ENCODE peak calls at places on chromosomes 7 and 10, in six cellular contexts. T is OCI-LY7; H is IMR-90; I is HCT116; V is DND-41; A is CD8-positive, alpha-beta T cell. X is an unnamed sample. For H3K4me1, the result is how much of the 10 kb centered on the place peaks cover.

GRCh38 chr10:120735773-120736371 is 115.3 kb upstream of the WDR11 start:
- DNase-seq in T (peak), H (peak), I (peak), V (no peak), A (no peak), X (peak)

GRCh38 chr10:132395704-132396494 is 1.1 kb upstream of the PWWP2B start:
- DNase-seq in T (no peak), H (no peak), I (no peak), V (no peak), A (peak), X (peak)

GRCh38 chr7:110043514-110043913 is 1047.4 kb upstream of the LRRN3 start:
- DNase-seq in T (no peak), H (peak), I (no peak), V (no peak), A (no peak), X (no peak)

GRCh38 chr7:82926477-82926876 is 236.2 kb downstream of the PCLO start:
- DNase-seq in T (peak), H (no peak), I (no peak), V (no peak), A (no peak), X (no peak)

GRCh38 chr10:88194041-88194887 is 330.8 kb downstream of the PTEN start:
- DNase-seq in T (no peak), H (peak), I (peak), V (peak), A (peak), X (peak)

GRCh38 chr10:75910032-75910431 is 478.6 kb downstream of the LRMDA start:
- DNase-seq in T (no peak), H (peak), I (no peak), V (no peak), A (no peak), X (peak)

GRCh38 chr7:123747089-123747488 is 1.7 kb downstream of the WASL start:
- DNase-seq in T (peak), H (no peak), I (no peak), V (no peak), A (no peak), X (peak)

GRCh38 chr7:150784120-150784736 is 15.9 kb downstream of the TMEM176B start:
- DNase-seq in T (no peak), H (no peak), I (no peak), V (no peak), A (no peak), X (no peak)

GRCh38 chr10:5587151-5588079 is 62.7 kb downstream of the CALML3 start:
- DNase-seq in T (no peak), H (no peak), I (no peak), V (no peak), A (no peak), X (no peak)

GRCh38 chr7:24825315-24825917 is 68.2 kb upstream of the GSDME start:
- DNase-seq in T (no peak), H (no peak), I (no peak), V (no peak), A (no peak), X (peak)

GRCh38 chr10:70954777-70955176 is 66.4 kb upstream of the PCBD1 start:
- DNase-seq in T (no peak), H (no peak), I (no peak), V (no peak), A (no peak), X (no peak)

GRCh38 chr10:70954373-70954772 is 66.0 kb upstream of the PCBD1 start:
- DNase-seq in T (no peak), H (no peak), I (no peak), V (no peak), A (no peak), X (no peak)

GRCh38 chr10:70952921-70953320 is 64.6 kb upstream of the PCBD1 start:
- DNase-seq in T (no peak), H (no peak), I (no peak), V (no peak), A (no peak), X (no peak)

GRCh38 chr10:70950062-70950461 is 61.7 kb upstream of the PCBD1 start:
- DNase-seq in T (no peak), H (no peak), I (no peak), V (no peak), A (no peak), X (no peak)

GRCh38 chr10:70952446-70952845 is 64.1 kb upstream of the PCBD1 start:
- DNase-seq in T (no peak), H (no peak), I (no peak), V (no peak), A (no peak), X (no peak)
- H3K4me1 ChIP-seq in T (under half), H (under half), I (under half), V (under half), A (under half), X (under half)

GRCh38 chr10:71920540-71921318 is 43.5 kb upstream of the CHST3 start:
- DNase-seq in T (no peak), H (no peak), I (no peak), V (no peak), A (no peak), X (peak)

GRCh38 chr10:71923138-71923692 is 41.0 kb upstream of the CHST3 start:
- DNase-seq in T (no peak), H (no peak), I (no peak), V (no peak), A (no peak), X (no peak)

GRCh38 chr10:71921319-71922027 is 42.7 kb upstream of the CHST3 start:
- DNase-seq in T (no peak), H (no peak), I (no peak), V (no peak), A (no peak), X (peak)

GRCh38 chr10:71916827-71917226 is 47.4 kb upstream of the CHST3 start:
- DNase-seq in T (peak), H (no peak), I (no peak), V (no peak), A (no peak), X (no peak)

GRCh38 chr10:71918992-71919391 is 45.2 kb upstream of the CHST3 start:
- DNase-seq in T (no peak), H (no peak), I (no peak), V (no peak), A (no peak), X (no peak)
- H3K4me1 ChIP-seq in T (under half), H (under half), I (under half), V (under half), A (under half), X (under half)

GRCh38 chr7:74478671-74479065 is 25.0 kb downstream of the GTF2IRD1 start:
- DNase-seq in T (no peak), H (no peak), I (no peak), V (no peak), A (no peak), X (no peak)

GRCh38 chr7:74480861-74481417 is 27.2 kb downstream of the GTF2IRD1 start:
- DNase-seq in T (no peak), H (peak), I (no peak), V (no peak), A (no peak), X (peak)

GRCh38 chr7:74477188-74477587 is 23.5 kb downstream of the GTF2IRD1 start:
- DNase-seq in T (no peak), H (no peak), I (no peak), V (no peak), A (no peak), X (no peak)

GRCh38 chr7:74479961-74480829 is 26.5 kb downstream of the GTF2IRD1 start:
- DNase-seq in T (no peak), H (peak), I (no peak), V (no peak), A (no peak), X (peak)

GRCh38 chr7:74479066-74479781 is 25.5 kb downstream of the GTF2IRD1 start:
- DNase-seq in T (no peak), H (peak), I (no peak), V (no peak), A (no peak), X (peak)
- H3K4me1 ChIP-seq in T (under half), H (half or more), I (half or more), V (under half), A (under half), X (half or more)

DNA sequence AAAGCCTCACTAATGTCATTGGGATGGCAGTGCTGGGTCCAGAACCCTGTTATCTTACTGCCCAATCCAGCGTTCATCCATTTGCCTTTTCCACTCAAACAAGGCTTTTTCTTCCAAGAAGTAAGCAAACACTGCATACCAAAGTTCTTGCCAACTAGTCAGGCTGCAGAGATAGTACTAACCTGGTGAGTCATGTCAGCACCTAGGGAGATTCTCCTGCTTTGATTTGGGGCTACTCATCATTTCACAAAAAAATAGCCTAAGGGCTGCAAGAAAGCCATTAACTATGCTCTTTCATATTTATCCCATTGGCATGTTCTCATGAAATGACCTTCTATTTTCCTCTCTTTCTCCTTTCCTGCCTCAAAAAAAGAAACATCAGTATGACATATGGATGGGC is 142.6 kb downstream of the TWIST1 start:
- DNase-seq in T (no peak), H (peak), I (peak), V (no peak), A (no peak), X (peak)
- H3K4me1 ChIP-seq in T (under half), H (under half), I (under half), V (under half), A (under half), X (under half)

DNA sequence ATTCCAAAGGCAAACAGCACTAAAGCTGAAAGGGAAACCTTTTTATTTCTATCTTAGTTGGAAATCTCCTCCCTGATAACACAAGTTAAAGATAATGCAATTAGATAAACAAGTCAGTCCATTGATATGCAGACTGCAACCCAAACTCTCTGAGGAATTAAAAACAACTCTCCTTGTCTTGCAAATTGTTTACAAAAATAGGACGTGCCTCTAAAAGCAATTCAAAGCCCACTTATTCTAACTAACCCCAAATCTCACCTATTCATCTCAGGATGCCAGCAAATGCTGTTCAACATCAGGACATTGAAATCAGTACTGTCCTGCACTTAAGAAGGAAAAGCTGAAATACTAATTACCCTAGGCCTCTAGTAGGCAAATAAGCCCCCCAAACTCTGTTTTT is 12.8 kb downstream of the SHTN1 start:
- DNase-seq in T (no peak), H (no peak), I (no peak), V (no peak), A (no peak), X (no peak)
- H3K4me1 ChIP-seq in T (under half), H (under half), I (under half), V (under half), A (under half), X (under half)

GRCh38 chr7:2063562-2064360 is 169.0 kb downstream of the MAD1L1 start:
- DNase-seq in T (no peak), H (peak), I (no peak), V (no peak), A (no peak), X (peak)

GRCh38 chr7:2066251-2066919 is 166.4 kb downstream of the MAD1L1 start:
- DNase-seq in T (peak), H (no peak), I (no peak), V (peak), A (peak), X (no peak)

GRCh38 chr7:2068693-2069471 is 163.9 kb downstream of the MAD1L1 start:
- DNase-seq in T (peak), H (no peak), I (no peak), V (no peak), A (no peak), X (no peak)

GRCh38 chr7:2062648-2063047 is 170.1 kb downstream of the MAD1L1 start:
- DNase-seq in T (no peak), H (no peak), I (no peak), V (no peak), A (no peak), X (no peak)

DNA sequence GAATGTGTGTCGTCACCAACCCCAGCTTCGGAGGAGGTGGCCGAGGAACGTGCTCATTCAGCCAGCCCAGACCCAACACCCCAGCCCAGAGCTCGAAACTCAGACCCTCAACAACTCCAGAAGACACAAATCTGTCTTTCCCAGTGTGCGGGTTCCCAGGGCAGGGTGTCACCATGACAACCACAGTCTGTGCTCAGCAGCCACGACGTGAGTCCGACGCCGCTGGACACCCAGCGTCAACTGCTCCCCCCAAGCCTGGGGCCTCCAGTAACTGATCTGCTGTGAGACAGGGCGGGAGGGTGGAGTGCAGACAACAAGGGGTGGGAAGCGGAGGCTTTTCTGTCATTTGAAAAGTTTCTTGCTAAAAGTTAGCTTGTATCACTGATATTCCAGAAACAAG is 167.2 kb downstream of the MAD1L1 start:
- DNase-seq in T (no peak), H (no peak), I (no peak), V (no peak), A (no peak), X (no peak)
- H3K4me1 ChIP-seq in T (under half), H (under half), I (under half), V (under half), A (under half), X (under half)

DNA sequence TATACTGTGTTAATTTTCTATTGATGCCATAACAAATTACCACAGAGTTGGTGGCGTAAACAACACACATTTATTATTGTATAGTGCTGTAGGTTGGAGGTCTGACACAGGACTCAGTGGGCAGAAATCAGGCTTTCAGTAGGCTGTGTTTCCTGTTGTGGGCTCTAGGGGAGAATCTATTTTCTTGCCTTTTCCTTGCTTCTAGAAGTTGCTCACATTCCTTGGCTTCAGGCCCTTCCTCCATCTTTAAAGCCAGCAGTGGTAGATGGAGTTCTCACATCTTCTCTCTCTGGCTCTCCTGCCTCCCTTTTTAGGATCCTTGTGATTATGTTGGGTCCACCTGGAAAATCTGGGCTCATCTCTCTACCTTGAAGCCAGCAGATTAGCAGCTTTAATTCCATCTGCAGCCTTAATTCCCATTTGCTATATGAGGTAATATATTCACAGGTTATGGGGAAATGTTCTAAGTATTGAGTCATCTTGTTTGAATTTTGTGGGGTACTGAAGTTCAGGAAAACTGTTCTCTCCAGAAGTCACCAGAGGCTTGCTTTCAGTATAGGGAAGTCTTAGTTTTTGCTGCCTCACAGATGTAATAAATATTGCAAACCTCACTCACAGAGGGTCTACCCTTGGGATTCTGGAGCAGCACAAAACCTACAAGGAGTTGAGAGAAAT is 38.9 kb downstream of the CCNY start:
- DNase-seq in T (no peak), H (peak), I (no peak), V (no peak), A (no peak), X (peak)
- H3K4me1 ChIP-seq in T (half or more), H (under half), I (under half), V (under half), A (half or more), X (under half)

GRCh38 chr10:86162696-86163400 is 203.7 kb downstream of the GRID1 start:
- DNase-seq in T (no peak), H (no peak), I (no peak), V (no peak), A (no peak), X (no peak)
- H3K4me1 ChIP-seq in T (under half), H (under half), I (under half), V (under half), A (under half), X (under half)

DNA sequence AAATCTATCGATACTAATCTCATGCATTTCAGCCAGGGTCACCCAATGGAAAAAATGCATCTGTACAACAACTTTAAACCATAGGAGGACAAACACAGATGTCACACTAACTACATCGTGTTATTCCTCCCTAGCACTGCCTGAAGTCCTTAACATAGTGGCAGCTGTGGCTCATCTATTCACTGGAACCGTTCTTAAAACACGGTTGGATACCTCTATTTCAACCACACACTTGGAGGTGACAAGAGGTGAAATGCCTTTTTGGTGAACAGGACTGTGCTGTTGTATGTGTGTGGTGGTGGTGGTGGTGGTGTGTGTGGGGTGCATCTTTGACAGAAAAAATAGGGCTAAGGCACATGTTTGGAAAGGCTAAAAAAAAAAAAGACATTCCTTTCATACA is 93.1 kb downstream of the NRP1 start:
- DNase-seq in T (no peak), H (peak), I (no peak), V (no peak), A (no peak), X (peak)
- H3K4me1 ChIP-seq in T (under half), H (under half), I (under half), V (under half), A (under half), X (half or more)

DNA sequence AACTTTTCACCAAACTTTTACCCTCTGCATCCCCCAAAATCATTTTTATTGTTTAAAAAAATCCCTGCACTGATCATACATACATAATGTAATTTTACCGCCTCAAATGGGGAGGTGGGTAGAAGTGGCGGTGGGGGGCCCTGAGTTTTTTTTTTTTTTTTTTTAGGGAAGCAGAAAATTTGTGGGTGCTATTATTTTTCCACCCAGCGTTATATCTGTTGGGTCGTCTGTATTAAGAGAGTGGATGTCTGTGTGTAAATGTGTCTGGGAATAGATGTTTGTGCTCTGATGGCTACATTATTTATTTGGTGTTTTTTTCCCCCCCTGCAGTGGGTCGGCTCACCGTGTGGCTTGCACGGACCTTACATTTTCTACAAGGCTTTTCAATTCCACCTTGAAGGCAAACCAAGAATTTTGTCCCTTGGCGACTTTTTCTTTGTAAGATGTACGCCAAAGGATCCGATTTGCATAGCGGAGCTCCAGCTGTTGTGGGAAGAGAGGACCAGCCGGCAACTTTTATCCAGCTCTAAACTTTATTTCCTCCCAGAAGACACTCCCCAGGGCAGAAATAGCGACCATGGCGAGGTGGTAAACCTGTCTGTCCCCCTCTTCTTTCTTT is 439 bp downstream of the ARID5B start:
- DNase-seq in T (peak), H (no peak), I (no peak), V (no peak), A (no peak), X (peak)
- H3K4me1 ChIP-seq in T (half or more), H (under half), I (under half), V (under half), A (under half), X (under half)